ENCODE peak calls at places on chromosome 13, in four cellular contexts. One of them, this sample, is unnamed. For H3K9me3, the result is how much of the 10 kb centered on the place peaks cover.

GRCh38 chr13:44516771-44517170 is 59.4 kb downstream of the TSC22D1 start:
- DNase-seq in OCI-LY7: no peak
- DNase-seq in CD4-positive, alpha-beta T cell: no peak
- DNase-seq in left lung: no peak
- DNase-seq in this sample: no peak

GRCh38 chr13:78625384-78625783 is 22.0 kb upstream of the POU4F1 start:
- DNase-seq in CD4-positive, alpha-beta T cell: no peak
- DNase-seq in left lung: no peak
- DNase-seq in OCI-LY7: no peak
- DNase-seq in this sample: no peak

GRCh38 chr13:20461481-20461859 is 64.2 kb downstream of the CRYL1 start:
- DNase-seq in left lung: no peak
- DNase-seq in OCI-LY7: no peak
- DNase-seq in CD4-positive, alpha-beta T cell: no peak
- DNase-seq in this sample: no peak

GRCh38 chr13:60267498-60268202 is 103.9 kb upstream of the DIAPH3 start:
- DNase-seq in CD4-positive, alpha-beta T cell: peak
- DNase-seq in left lung: peak
- DNase-seq in OCI-LY7: peak
- DNase-seq in this sample: no peak

GRCh38 chr13:44259045-44260042 is 114.3 kb upstream of the SERP2 start:
- DNase-seq in OCI-LY7: peak
- DNase-seq in CD4-positive, alpha-beta T cell: peak
- DNase-seq in left lung: peak
- DNase-seq in this sample: peak

GRCh38 chr13:45448965-45449559 is 15.7 kb upstream of the COG3 start:
- DNase-seq in CD4-positive, alpha-beta T cell: no peak
- DNase-seq in OCI-LY7: no peak
- DNase-seq in left lung: no peak
- DNase-seq in this sample: no peak

GRCh38 chr13:110390572-110390971 is 83.5 kb downstream of the COL4A2 start:
- DNase-seq in left lung: no peak
- DNase-seq in CD4-positive, alpha-beta T cell: no peak
- DNase-seq in OCI-LY7: no peak
- DNase-seq in this sample: no peak

GRCh38 chr13:48831248-48831647 is 144.5 kb upstream of the FNDC3A start:
- DNase-seq in left lung: no peak
- DNase-seq in CD4-positive, alpha-beta T cell: no peak
- DNase-seq in OCI-LY7: no peak
- DNase-seq in this sample: no peak

GRCh38 chr13:30551194-30551593 is 66.5 kb upstream of the USPL1 start:
- DNase-seq in CD4-positive, alpha-beta T cell: no peak
- DNase-seq in left lung: no peak
- DNase-seq in OCI-LY7: peak
- DNase-seq in this sample: no peak

GRCh38 chr13:66528903-66529576 is 701.1 kb downstream of the PCDH9 start:
- DNase-seq in OCI-LY7: no peak
- DNase-seq in CD4-positive, alpha-beta T cell: no peak
- DNase-seq in left lung: no peak
- DNase-seq in this sample: no peak

GRCh38 chr13:51728972-51729371 is 75.0 kb downstream of the DHRS12 start:
- DNase-seq in OCI-LY7: no peak
- DNase-seq in left lung: no peak
- DNase-seq in CD4-positive, alpha-beta T cell: no peak
- DNase-seq in this sample: no peak

GRCh38 chr13:36882829-36883390 is 37.1 kb downstream of the SMAD9 start:
- DNase-seq in CD4-positive, alpha-beta T cell: no peak
- DNase-seq in left lung: no peak
- DNase-seq in OCI-LY7: no peak
- DNase-seq in this sample: no peak

GRCh38 chr13:111177081-111177711 is 62.1 kb downstream of the ARHGEF7 start:
- DNase-seq in OCI-LY7: no peak
- DNase-seq in CD4-positive, alpha-beta T cell: peak
- DNase-seq in left lung: no peak
- DNase-seq in this sample: peak

GRCh38 chr13:73767747-73768315 is 366.4 kb downstream of the KLF12 start:
- DNase-seq in OCI-LY7: peak
- DNase-seq in CD4-positive, alpha-beta T cell: no peak
- DNase-seq in left lung: no peak
- DNase-seq in this sample: no peak

GRCh38 chr13:113828282-113828825 is 35.5 kb downstream of the GAS6 start:
- DNase-seq in left lung: no peak
- DNase-seq in CD4-positive, alpha-beta T cell: no peak
- DNase-seq in OCI-LY7: no peak
- DNase-seq in this sample: no peak

GRCh38 chr13:63737418-63737817 is 2321.8 kb upstream of the PCDH20 start:
- DNase-seq in OCI-LY7: no peak
- DNase-seq in CD4-positive, alpha-beta T cell: no peak
- DNase-seq in left lung: no peak
- DNase-seq in this sample: no peak

GRCh38 chr13:112990783-112991182 is 21.8 kb downstream of the MCF2L start:
- DNase-seq in CD4-positive, alpha-beta T cell: no peak
- DNase-seq in left lung: no peak
- DNase-seq in OCI-LY7: no peak
- DNase-seq in this sample: no peak

GRCh38 chr13:25203256-25203794 is 31.2 kb upstream of the AMER2 start:
- DNase-seq in CD4-positive, alpha-beta T cell: no peak
- DNase-seq in OCI-LY7: no peak
- DNase-seq in left lung: no peak
- DNase-seq in this sample: peak

GRCh38 chr13:23339225-23339624 is 94.3 kb downstream of the SACS start:
- DNase-seq in OCI-LY7: no peak
- DNase-seq in CD4-positive, alpha-beta T cell: no peak
- DNase-seq in left lung: no peak
- DNase-seq in this sample: no peak
- H3K9me3 ChIP-seq in OCI-LY7: under half
- H3K9me3 ChIP-seq in CD4-positive, alpha-beta T cell: under half
- H3K9me3 ChIP-seq in left lung: under half
- H3K9me3 ChIP-seq in this sample: half or more

DNA sequence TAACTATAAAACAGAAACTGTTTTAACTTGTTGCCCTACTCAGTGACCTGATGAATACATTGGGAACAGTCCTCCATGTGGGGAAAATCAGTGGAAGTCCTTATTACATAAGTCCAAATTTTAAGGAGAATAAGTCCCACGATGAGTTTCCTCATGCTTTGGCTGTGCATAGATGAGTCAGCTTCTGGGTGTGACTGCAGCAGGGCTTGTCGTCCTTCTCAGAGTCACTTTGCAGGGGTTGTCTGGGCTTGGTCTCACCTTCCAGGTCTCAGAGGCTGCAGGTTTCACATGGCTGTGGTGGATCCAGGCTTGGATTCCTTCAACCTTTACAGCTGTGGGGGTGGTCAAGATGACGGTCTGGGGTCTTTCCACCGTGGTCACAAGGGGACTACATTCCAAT is 85.6 kb downstream of the SLC25A15 start:
- DNase-seq in CD4-positive, alpha-beta T cell: no peak
- DNase-seq in OCI-LY7: no peak
- DNase-seq in left lung: no peak
- DNase-seq in this sample: no peak
- H3K9me3 ChIP-seq in CD4-positive, alpha-beta T cell: half or more
- H3K9me3 ChIP-seq in OCI-LY7: under half
- H3K9me3 ChIP-seq in left lung: under half
- H3K9me3 ChIP-seq in this sample: half or more

DNA sequence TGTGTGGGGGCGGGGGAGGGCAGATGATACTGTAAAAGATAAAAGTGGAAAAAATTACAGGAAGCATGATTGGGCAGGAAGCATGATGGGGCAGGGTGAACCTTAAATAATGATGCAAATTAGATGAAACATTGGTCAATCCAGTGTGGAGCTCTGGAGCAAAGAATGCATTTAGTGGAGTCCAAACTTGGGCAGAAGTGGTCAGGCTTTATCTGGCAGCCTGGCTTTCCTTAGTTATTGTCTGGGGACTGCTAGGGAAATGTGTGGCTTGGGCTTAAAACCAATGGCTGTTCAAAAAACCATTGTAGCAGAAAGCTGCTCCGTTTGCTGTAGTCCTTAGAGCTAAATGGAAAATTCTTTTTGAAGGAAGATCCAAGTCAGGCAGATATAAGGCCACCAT is 1077.3 kb upstream of the MIR17HG start:
- DNase-seq in left lung: no peak
- DNase-seq in CD4-positive, alpha-beta T cell: no peak
- DNase-seq in OCI-LY7: no peak
- DNase-seq in this sample: no peak
- H3K9me3 ChIP-seq in left lung: under half
- H3K9me3 ChIP-seq in CD4-positive, alpha-beta T cell: under half
- H3K9me3 ChIP-seq in OCI-LY7: under half
- H3K9me3 ChIP-seq in this sample: under half

GRCh38 chr13:99982021-99982740 is 597 bp downstream of the ZIC2 start:
- DNase-seq in left lung: no peak
- DNase-seq in OCI-LY7: no peak
- DNase-seq in CD4-positive, alpha-beta T cell: no peak
- DNase-seq in this sample: peak
- H3K9me3 ChIP-seq in left lung: under half
- H3K9me3 ChIP-seq in OCI-LY7: under half
- H3K9me3 ChIP-seq in CD4-positive, alpha-beta T cell: under half
- H3K9me3 ChIP-seq in this sample: under half

GRCh38 chr13:19150226-19150625 is 31.4 kb downstream of the TUBA3C start:
- DNase-seq in CD4-positive, alpha-beta T cell: no peak
- DNase-seq in OCI-LY7: no peak
- DNase-seq in left lung: no peak
- DNase-seq in this sample: no peak

GRCh38 chr13:19151581-19152263 is 29.9 kb downstream of the TUBA3C start:
- DNase-seq in OCI-LY7: no peak
- DNase-seq in CD4-positive, alpha-beta T cell: no peak
- DNase-seq in left lung: no peak
- DNase-seq in this sample: no peak

GRCh38 chr13:19153782-19154450 is 27.7 kb downstream of the TUBA3C start:
- DNase-seq in CD4-positive, alpha-beta T cell: no peak
- DNase-seq in OCI-LY7: no peak
- DNase-seq in left lung: no peak
- DNase-seq in this sample: no peak

GRCh38 chr13:19152403-19152802 is 29.2 kb downstream of the TUBA3C start:
- DNase-seq in OCI-LY7: no peak
- DNase-seq in left lung: no peak
- DNase-seq in CD4-positive, alpha-beta T cell: no peak
- DNase-seq in this sample: no peak

DNA sequence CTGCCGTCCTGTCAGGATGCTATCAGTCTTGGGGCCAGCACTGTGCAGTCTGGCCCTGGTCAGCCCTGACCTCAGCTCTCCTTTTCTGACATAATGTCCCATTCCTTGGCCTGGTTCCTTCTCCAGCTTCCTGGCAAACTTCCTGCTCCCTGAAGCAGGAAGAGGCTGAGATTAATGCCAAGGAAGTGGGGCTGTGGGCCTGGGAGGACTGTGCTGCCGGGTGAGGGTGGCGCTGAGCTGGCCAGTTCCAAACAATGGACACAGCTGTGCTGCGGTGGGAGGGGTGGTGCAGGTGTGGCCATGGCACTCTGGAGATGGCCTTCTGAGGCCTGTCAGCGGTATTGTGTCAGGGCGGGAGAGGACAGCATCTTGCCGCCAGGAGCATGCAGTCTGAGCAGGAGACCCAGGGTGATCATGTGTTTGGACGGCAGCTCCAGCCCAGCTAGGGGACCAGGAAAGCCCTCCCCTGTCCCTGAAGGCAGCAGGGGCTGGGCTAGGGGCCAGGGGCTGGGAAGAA is 30.9 kb downstream of the TUBA3C start:
- DNase-seq in OCI-LY7: no peak
- DNase-seq in CD4-positive, alpha-beta T cell: no peak
- DNase-seq in left lung: no peak
- DNase-seq in this sample: no peak
- H3K9me3 ChIP-seq in OCI-LY7: under half
- H3K9me3 ChIP-seq in CD4-positive, alpha-beta T cell: under half
- H3K9me3 ChIP-seq in left lung: under half
- H3K9me3 ChIP-seq in this sample: under half

GRCh38 chr13:19148561-19148960 is 33.1 kb downstream of the TUBA3C start:
- DNase-seq in OCI-LY7: no peak
- DNase-seq in CD4-positive, alpha-beta T cell: no peak
- DNase-seq in left lung: no peak
- DNase-seq in this sample: no peak
- H3K9me3 ChIP-seq in OCI-LY7: under half
- H3K9me3 ChIP-seq in CD4-positive, alpha-beta T cell: under half
- H3K9me3 ChIP-seq in left lung: under half
- H3K9me3 ChIP-seq in this sample: under half

GRCh38 chr13:19158526-19158925 is 23.1 kb downstream of the TUBA3C start:
- DNase-seq in OCI-LY7: no peak
- DNase-seq in left lung: peak
- DNase-seq in CD4-positive, alpha-beta T cell: no peak
- DNase-seq in this sample: no peak
- H3K9me3 ChIP-seq in OCI-LY7: under half
- H3K9me3 ChIP-seq in left lung: under half
- H3K9me3 ChIP-seq in CD4-positive, alpha-beta T cell: under half
- H3K9me3 ChIP-seq in this sample: under half

GRCh38 chr13:57829496-57829895 is 198.0 kb downstream of the PCDH17 start:
- DNase-seq in CD4-positive, alpha-beta T cell: no peak
- DNase-seq in left lung: no peak
- DNase-seq in OCI-LY7: no peak
- DNase-seq in this sample: no peak
- H3K9me3 ChIP-seq in CD4-positive, alpha-beta T cell: under half
- H3K9me3 ChIP-seq in left lung: under half
- H3K9me3 ChIP-seq in OCI-LY7: under half
- H3K9me3 ChIP-seq in this sample: under half

GRCh38 chr13:46544811-46545210 is 8.2 kb upstream of the LRCH1 start:
- DNase-seq in CD4-positive, alpha-beta T cell: no peak
- DNase-seq in left lung: no peak
- DNase-seq in OCI-LY7: no peak
- DNase-seq in this sample: no peak

GRCh38 chr13:46543307-46543706 is 9.7 kb upstream of the LRCH1 start:
- DNase-seq in left lung: no peak
- DNase-seq in CD4-positive, alpha-beta T cell: no peak
- DNase-seq in OCI-LY7: no peak
- DNase-seq in this sample: no peak

GRCh38 chr13:46546084-46546786 is 6.7 kb upstream of the LRCH1 start:
- DNase-seq in OCI-LY7: no peak
- DNase-seq in CD4-positive, alpha-beta T cell: no peak
- DNase-seq in left lung: no peak
- DNase-seq in this sample: no peak

GRCh38 chr13:46542833-46543232 is 10.1 kb upstream of the LRCH1 start:
- DNase-seq in left lung: no peak
- DNase-seq in OCI-LY7: no peak
- DNase-seq in CD4-positive, alpha-beta T cell: no peak
- DNase-seq in this sample: no peak

GRCh38 chr13:46544208-46544607 is 8.8 kb upstream of the LRCH1 start:
- DNase-seq in CD4-positive, alpha-beta T cell: no peak
- DNase-seq in left lung: no peak
- DNase-seq in OCI-LY7: no peak
- DNase-seq in this sample: no peak
- H3K9me3 ChIP-seq in CD4-positive, alpha-beta T cell: under half
- H3K9me3 ChIP-seq in left lung: under half
- H3K9me3 ChIP-seq in OCI-LY7: under half
- H3K9me3 ChIP-seq in this sample: under half